ENCODE peak calls at places on chromosomes 13 and 19, in eight cellular contexts. Y, E, M, B, W, K, X and S are unnamed samples.

GRCh38 chr13:94073006-94073744 is 406.3 kb downstream of the DCT start:
- DNase-seq in X (no peak), M (no peak), E (no peak), B (peak), Y (no peak), W (peak), K (peak), S (peak)

GRCh38 chr13:106104281-106104901 is 431.1 kb downstream of the EFNB2 start:
- DNase-seq in B (peak), K (no peak), W (peak), Y (no peak), E (no peak), X (peak), M (no peak), S (peak)

GRCh38 chr13:31201341-31202024 is 1.7 kb downstream of the B3GLCT start:
- DNase-seq in Y (peak), M (no peak), X (no peak), K (no peak), W (no peak), E (no peak), B (peak), S (peak)

GRCh38 chr13:113732176-113732960 is 26.7 kb upstream of the TMEM255B start:
- DNase-seq in E (peak), X (no peak), B (no peak), Y (no peak), M (peak), W (no peak), K (no peak), S (no peak)

GRCh38 chr13:23679214-23679613 is 109.0 kb downstream of the TNFRSF19 start:
- DNase-seq in W (peak), K (no peak), B (peak), Y (no peak), X (no peak), M (no peak), E (no peak), S (no peak)

GRCh38 chr19:362154-362553 is 17.6 kb upstream of the MIER2 start:
- DNase-seq in B (no peak), E (no peak), K (no peak), X (no peak), M (peak), Y (no peak), W (no peak), S (no peak)

GRCh38 chr13:35916186-35916585 is 215.0 kb downstream of the DCLK1 start:
- DNase-seq in K (no peak), E (no peak), Y (no peak), M (no peak), B (no peak), X (no peak), W (no peak), S (no peak)

GRCh38 chr19:55472463-55472862 is 4.0 kb upstream of the ZNF628 start:
- DNase-seq in W (no peak), B (peak), E (no peak), K (no peak), M (no peak), X (no peak), Y (no peak), S (no peak)

GRCh38 chr13:30739646-30740642 is 4.6 kb downstream of the ALOX5AP start:
- DNase-seq in K (no peak), B (peak), W (peak), M (no peak), X (no peak), Y (no peak), E (no peak), S (peak)

GRCh38 chr19:21321134-21321533 is 8.1 kb downstream of the ZNF708 start:
- DNase-seq in X (no peak), W (no peak), M (no peak), K (no peak), Y (no peak), E (no peak), B (no peak), S (no peak)

GRCh38 chr19:6725513-6726231 is 5.2 kb upstream of the C3 start:
- DNase-seq in X (no peak), B (no peak), E (no peak), K (no peak), M (no peak), W (no peak), Y (no peak), S (no peak)

GRCh38 chr13:48818495-48818961 is 157.2 kb upstream of the FNDC3A start:
- DNase-seq in B (peak), W (peak), X (peak), M (no peak), E (no peak), Y (no peak), K (no peak), S (peak)

GRCh38 chr13:30125422-30126073 is 181.8 kb downstream of the KATNAL1 start:
- DNase-seq in W (peak), M (no peak), K (peak), E (no peak), Y (no peak), X (no peak), B (peak), S (peak)

GRCh38 chr13:38687246-38688229 is 661 bp downstream of the FREM2 start:
- DNase-seq in W (no peak), K (no peak), M (no peak), X (no peak), Y (no peak), E (peak), B (peak), S (no peak)

GRCh38 chr19:19464339-19465098 is 50.8 kb downstream of the TSSK6 start:
- DNase-seq in B (peak), W (peak), X (no peak), E (no peak), K (no peak), M (no peak), Y (no peak), S (no peak)

GRCh38 chr13:110194456-110194855 is 112.5 kb downstream of the COL4A1 start:
- DNase-seq in W (no peak), B (peak), E (no peak), M (no peak), X (no peak), Y (no peak), K (no peak), S (no peak)

GRCh38 chr19:35959040-35959967 is 23.1 kb downstream of the LRFN3 start:
- DNase-seq in Y (peak), W (no peak), X (no peak), M (no peak), K (no peak), E (peak), B (no peak), S (no peak)

GRCh38 chr13:67369895-67370660 is 139.9 kb upstream of the PCDH9 start:
- DNase-seq in B (peak), Y (no peak), M (no peak), W (peak), E (no peak), X (no peak), K (no peak), S (peak)

GRCh38 chr13:20492641-20493040 is 33.0 kb downstream of the CRYL1 start:
- DNase-seq in E (no peak), K (peak), M (no peak), X (no peak), W (no peak), B (peak), Y (no peak), S (no peak)

GRCh38 chr13:41613984-41614581 is 156.7 kb downstream of the RGCC start:
- DNase-seq in X (no peak), E (no peak), K (no peak), W (peak), B (peak), M (no peak), Y (peak), S (peak)

GRCh38 chr19:2602391-2603181 is 99.9 kb downstream of the GNG7 start:
- DNase-seq in B (peak), M (no peak), K (no peak), W (no peak), E (peak), Y (peak), X (no peak), S (peak)